ENCODE peak calls at places on chromosome 20, in six cellular contexts. One of them, this sample, is unnamed.

GRCh38 chr20:50311308-50312001 is 120.8 kb downstream of the CEBPB start:
- DNase-seq in GM23248: no peak
- DNase-seq in occipital lobe: no peak
- DNase-seq in fibroblast of the aortic adventitia: no peak
- DNase-seq in nucleus accumbens: no peak
- DNase-seq in uterus: no peak
- DNase-seq in this sample: no peak

GRCh38 chr20:3890410-3890751 is 1.2 kb downstream of the PANK2 start:
- DNase-seq in GM23248: peak
- DNase-seq in occipital lobe: no peak
- DNase-seq in fibroblast of the aortic adventitia: peak
- DNase-seq in nucleus accumbens: no peak
- DNase-seq in uterus: no peak
- DNase-seq in this sample: peak

GRCh38 chr20:43529457-43530153 is 22.1 kb downstream of the L3MBTL1 start:
- DNase-seq in GM23248: no peak
- DNase-seq in occipital lobe: no peak
- DNase-seq in fibroblast of the aortic adventitia: no peak
- DNase-seq in nucleus accumbens: no peak
- DNase-seq in uterus: no peak
- DNase-seq in this sample: no peak

GRCh38 chr20:38272961-38273360 is 12.4 kb upstream of the KIAA1755 start:
- DNase-seq in GM23248: peak
- DNase-seq in occipital lobe: no peak
- DNase-seq in fibroblast of the aortic adventitia: peak
- DNase-seq in nucleus accumbens: no peak
- DNase-seq in uterus: peak
- DNase-seq in this sample: peak

GRCh38 chr20:15711177-15711576 is 862.1 kb downstream of the KIF16B start:
- DNase-seq in GM23248: no peak
- DNase-seq in occipital lobe: no peak
- DNase-seq in fibroblast of the aortic adventitia: no peak
- DNase-seq in nucleus accumbens: no peak
- DNase-seq in uterus: no peak
- DNase-seq in this sample: no peak

GRCh38 chr20:37885593-37886507 is 17.1 kb upstream of the VSTM2L start:
- DNase-seq in GM23248: no peak
- DNase-seq in occipital lobe: no peak
- DNase-seq in fibroblast of the aortic adventitia: no peak
- DNase-seq in nucleus accumbens: no peak
- DNase-seq in uterus: no peak
- DNase-seq in this sample: no peak

GRCh38 chr20:58708246-58708931 is 15.8 kb downstream of the NPEPL1 start:
- DNase-seq in GM23248: no peak
- DNase-seq in occipital lobe: no peak
- DNase-seq in fibroblast of the aortic adventitia: no peak
- DNase-seq in nucleus accumbens: no peak
- DNase-seq in uterus: peak
- DNase-seq in this sample: no peak

GRCh38 chr20:39534846-39535245 is 572.7 kb downstream of the DHX35 start:
- DNase-seq in GM23248: no peak
- DNase-seq in occipital lobe: no peak
- DNase-seq in fibroblast of the aortic adventitia: no peak
- DNase-seq in nucleus accumbens: no peak
- DNase-seq in uterus: no peak
- DNase-seq in this sample: no peak

GRCh38 chr20:46638367-46639274 is 12.6 kb downstream of the SLC13A3 start:
- DNase-seq in GM23248: no peak
- DNase-seq in occipital lobe: no peak
- DNase-seq in fibroblast of the aortic adventitia: no peak
- DNase-seq in nucleus accumbens: peak
- DNase-seq in uterus: no peak
- DNase-seq in this sample: no peak

GRCh38 chr20:47993817-47994216 is 208.5 kb upstream of the SULF2 start:
- DNase-seq in GM23248: no peak
- DNase-seq in occipital lobe: no peak
- DNase-seq in fibroblast of the aortic adventitia: no peak
- DNase-seq in nucleus accumbens: no peak
- DNase-seq in uterus: no peak
- DNase-seq in this sample: no peak

GRCh38 chr20:3407426-3408250 is at the start of gene DNAAF9:
- DNase-seq in GM23248: peak
- DNase-seq in occipital lobe: peak
- DNase-seq in fibroblast of the aortic adventitia: peak
- DNase-seq in nucleus accumbens: peak
- DNase-seq in uterus: peak
- DNase-seq in this sample: peak

GRCh38 chr20:25049261-25050060 is 8.5 kb downstream of the ACSS1 start:
- DNase-seq in GM23248: no peak
- DNase-seq in occipital lobe: no peak
- DNase-seq in fibroblast of the aortic adventitia: no peak
- DNase-seq in nucleus accumbens: no peak
- DNase-seq in uterus: peak
- DNase-seq in this sample: no peak

GRCh38 chr20:2244523-2244922 is 51.3 kb upstream of the TGM3 start:
- DNase-seq in GM23248: no peak
- DNase-seq in occipital lobe: no peak
- DNase-seq in fibroblast of the aortic adventitia: no peak
- DNase-seq in nucleus accumbens: no peak
- DNase-seq in uterus: no peak
- DNase-seq in this sample: no peak

GRCh38 chr20:24379116-24379927 is 90.1 kb upstream of the SYNDIG1 start:
- DNase-seq in GM23248: peak
- DNase-seq in occipital lobe: no peak
- DNase-seq in fibroblast of the aortic adventitia: peak
- DNase-seq in nucleus accumbens: no peak
- DNase-seq in uterus: peak
- DNase-seq in this sample: peak

GRCh38 chr20:32004963-32005362 is 5.3 kb upstream of the CCM2L start:
- DNase-seq in GM23248: peak
- DNase-seq in occipital lobe: no peak
- DNase-seq in fibroblast of the aortic adventitia: peak
- DNase-seq in nucleus accumbens: no peak
- DNase-seq in uterus: no peak
- DNase-seq in this sample: peak

GRCh38 chr20:10476319-10476724 is 41.2 kb downstream of the SLX4IP start:
- DNase-seq in GM23248: peak
- DNase-seq in occipital lobe: no peak
- DNase-seq in fibroblast of the aortic adventitia: peak
- DNase-seq in nucleus accumbens: no peak
- DNase-seq in uterus: no peak
- DNase-seq in this sample: no peak

GRCh38 chr20:1281279-1282057 is 15.4 kb downstream of the SNPH start:
- DNase-seq in GM23248: no peak
- DNase-seq in occipital lobe: no peak
- DNase-seq in fibroblast of the aortic adventitia: no peak
- DNase-seq in nucleus accumbens: no peak
- DNase-seq in uterus: no peak
- DNase-seq in this sample: no peak

GRCh38 chr20:61120595-61121515 is 131.2 kb upstream of the CDH4 start:
- DNase-seq in GM23248: peak
- DNase-seq in occipital lobe: no peak
- DNase-seq in fibroblast of the aortic adventitia: peak
- DNase-seq in nucleus accumbens: no peak
- DNase-seq in uterus: no peak
- DNase-seq in this sample: peak

GRCh38 chr20:46199198-46199597 is 81.1 kb downstream of the CD40 start:
- DNase-seq in GM23248: no peak
- DNase-seq in occipital lobe: no peak
- DNase-seq in fibroblast of the aortic adventitia: no peak
- DNase-seq in nucleus accumbens: no peak
- DNase-seq in uterus: no peak
- DNase-seq in this sample: no peak

GRCh38 chr20:36572701-36573102 is 695 bp upstream of the TGIF2 start:
- DNase-seq in GM23248: peak
- DNase-seq in occipital lobe: no peak
- DNase-seq in fibroblast of the aortic adventitia: no peak
- DNase-seq in nucleus accumbens: no peak
- DNase-seq in uterus: no peak
- DNase-seq in this sample: peak

GRCh38 chr20:1888796-1889463 is 6.3 kb upstream of the SIRPA start:
- DNase-seq in GM23248: peak
- DNase-seq in occipital lobe: no peak
- DNase-seq in fibroblast of the aortic adventitia: peak
- DNase-seq in nucleus accumbens: no peak
- DNase-seq in uterus: no peak
- DNase-seq in this sample: no peak

GRCh38 chr20:33337119-33337518 is 54.1 kb downstream of the BPIFB1 start:
- DNase-seq in GM23248: no peak
- DNase-seq in occipital lobe: no peak
- DNase-seq in fibroblast of the aortic adventitia: no peak
- DNase-seq in nucleus accumbens: no peak
- DNase-seq in uterus: no peak
- DNase-seq in this sample: no peak

GRCh38 chr20:33724439-33725094 is 4.5 kb upstream of the PXMP4 start:
- DNase-seq in GM23248: no peak
- DNase-seq in occipital lobe: no peak
- DNase-seq in fibroblast of the aortic adventitia: peak
- DNase-seq in nucleus accumbens: no peak
- DNase-seq in uterus: no peak
- DNase-seq in this sample: no peak

GRCh38 chr20:48180039-48180438 is 394.8 kb upstream of the SULF2 start:
- DNase-seq in GM23248: peak
- DNase-seq in occipital lobe: no peak
- DNase-seq in fibroblast of the aortic adventitia: no peak
- DNase-seq in nucleus accumbens: no peak
- DNase-seq in uterus: no peak
- DNase-seq in this sample: peak

GRCh38 chr20:33981964-33982363 is 11.7 kb upstream of the RALY start:
- DNase-seq in GM23248: no peak
- DNase-seq in occipital lobe: no peak
- DNase-seq in fibroblast of the aortic adventitia: no peak
- DNase-seq in nucleus accumbens: no peak
- DNase-seq in uterus: no peak
- DNase-seq in this sample: no peak

GRCh38 chr20:64160536-64161495 is 3.4 kb upstream of the MYT1 start:
- DNase-seq in GM23248: no peak
- DNase-seq in occipital lobe: no peak
- DNase-seq in fibroblast of the aortic adventitia: no peak
- DNase-seq in nucleus accumbens: no peak
- DNase-seq in uterus: no peak
- DNase-seq in this sample: no peak

GRCh38 chr20:48697845-48698491 is 129.8 kb downstream of the PREX1 start:
- DNase-seq in GM23248: peak
- DNase-seq in occipital lobe: no peak
- DNase-seq in fibroblast of the aortic adventitia: peak
- DNase-seq in nucleus accumbens: peak
- DNase-seq in uterus: no peak
- DNase-seq in this sample: peak

GRCh38 chr20:38127011-38127621 is 38.0 kb downstream of the TGM2 start:
- DNase-seq in GM23248: peak
- DNase-seq in occipital lobe: no peak
- DNase-seq in fibroblast of the aortic adventitia: peak
- DNase-seq in nucleus accumbens: no peak
- DNase-seq in uterus: peak
- DNase-seq in this sample: peak

GRCh38 chr20:36311854-36312723 is 6.0 kb downstream of the DLGAP4 start:
- DNase-seq in GM23248: no peak
- DNase-seq in occipital lobe: no peak
- DNase-seq in fibroblast of the aortic adventitia: no peak
- DNase-seq in nucleus accumbens: no peak
- DNase-seq in uterus: no peak
- DNase-seq in this sample: no peak

GRCh38 chr20:41309817-41310216 is 7.7 kb downstream of the ZHX3 start:
- DNase-seq in GM23248: peak
- DNase-seq in occipital lobe: no peak
- DNase-seq in fibroblast of the aortic adventitia: peak
- DNase-seq in nucleus accumbens: no peak
- DNase-seq in uterus: no peak
- DNase-seq in this sample: peak

GRCh38 chr20:7855545-7855944 is 84.7 kb downstream of the HAO1 start:
- DNase-seq in GM23248: peak
- DNase-seq in occipital lobe: no peak
- DNase-seq in fibroblast of the aortic adventitia: no peak
- DNase-seq in nucleus accumbens: no peak
- DNase-seq in uterus: no peak
- DNase-seq in this sample: no peak

GRCh38 chr20:11452326-11452725 is 465.4 kb upstream of the BTBD3 start:
- DNase-seq in GM23248: peak
- DNase-seq in occipital lobe: no peak
- DNase-seq in fibroblast of the aortic adventitia: no peak
- DNase-seq in nucleus accumbens: no peak
- DNase-seq in uterus: no peak
- DNase-seq in this sample: peak

GRCh38 chr20:63121749-63122405 is 94.1 kb downstream of the YTHDF1 start:
- DNase-seq in GM23248: no peak
- DNase-seq in occipital lobe: no peak
- DNase-seq in fibroblast of the aortic adventitia: no peak
- DNase-seq in nucleus accumbens: no peak
- DNase-seq in uterus: no peak
- DNase-seq in this sample: no peak

GRCh38 chr20:57203204-57203603 is 63.2 kb downstream of the BMP7 start:
- DNase-seq in GM23248: no peak
- DNase-seq in occipital lobe: no peak
- DNase-seq in fibroblast of the aortic adventitia: no peak
- DNase-seq in nucleus accumbens: no peak
- DNase-seq in uterus: no peak
- DNase-seq in this sample: no peak

GRCh38 chr20:45933231-45934045 is 1.0 kb upstream of the PCIF1 start:
- DNase-seq in GM23248: peak
- DNase-seq in occipital lobe: peak
- DNase-seq in fibroblast of the aortic adventitia: peak
- DNase-seq in nucleus accumbens: peak
- DNase-seq in uterus: peak
- DNase-seq in this sample: peak

GRCh38 chr20:61115627-61116026 is 136.4 kb upstream of the CDH4 start:
- DNase-seq in GM23248: no peak
- DNase-seq in occipital lobe: no peak
- DNase-seq in fibroblast of the aortic adventitia: no peak
- DNase-seq in nucleus accumbens: no peak
- DNase-seq in uterus: no peak
- DNase-seq in this sample: no peak

GRCh38 chr20:41717464-41717863 is 99.3 kb upstream of the CHD6 start:
- DNase-seq in GM23248: peak
- DNase-seq in occipital lobe: peak
- DNase-seq in fibroblast of the aortic adventitia: peak
- DNase-seq in nucleus accumbens: no peak
- DNase-seq in uterus: no peak
- DNase-seq in this sample: no peak

GRCh38 chr20:22180244-22180643 is 404.1 kb downstream of the FOXA2 start:
- DNase-seq in GM23248: no peak
- DNase-seq in occipital lobe: no peak
- DNase-seq in fibroblast of the aortic adventitia: no peak
- DNase-seq in nucleus accumbens: no peak
- DNase-seq in uterus: no peak
- DNase-seq in this sample: no peak